ENCODE peak calls at places on chromosome 13, in eight cellular contexts. One of them, this sample, is unnamed.

GRCh38 chr13:98544105-98544710 is 32.7 kb downstream of the STK24 start:
- ATAC-seq in HepG2: peak
- ATAC-seq in HCT116: no peak
- ATAC-seq in upper lobe of left lung: no peak
- ATAC-seq in GM23338: peak
- ATAC-seq in Panc1: no peak
- ATAC-seq in GM12878: peak
- ATAC-seq in K562: no peak
- ATAC-seq in this sample: no peak

GRCh38 chr13:112583592-112584277 is 4.2 kb downstream of the TUBGCP3 start:
- ATAC-seq in HepG2: no peak
- ATAC-seq in HCT116: no peak
- ATAC-seq in upper lobe of left lung: peak
- ATAC-seq in GM23338: no peak
- ATAC-seq in Panc1: no peak
- ATAC-seq in GM12878: peak
- ATAC-seq in K562: peak
- ATAC-seq in this sample: no peak

GRCh38 chr13:52921194-52921593 is 72.8 kb upstream of the PCDH8 start:
- ATAC-seq in HepG2: no peak
- ATAC-seq in HCT116: no peak
- ATAC-seq in upper lobe of left lung: peak
- ATAC-seq in GM23338: no peak
- ATAC-seq in Panc1: no peak
- ATAC-seq in GM12878: peak
- ATAC-seq in K562: no peak
- ATAC-seq in this sample: peak

GRCh38 chr13:79090552-79091159 is 315.4 kb downstream of the RBM26 start:
- ATAC-seq in HepG2: no peak
- ATAC-seq in HCT116: no peak
- ATAC-seq in upper lobe of left lung: no peak
- ATAC-seq in GM23338: peak
- ATAC-seq in Panc1: no peak
- ATAC-seq in GM12878: no peak
- ATAC-seq in K562: no peak
- ATAC-seq in this sample: no peak

GRCh38 chr13:105763851-105764250 is 771.6 kb downstream of the EFNB2 start:
- ATAC-seq in HepG2: no peak
- ATAC-seq in HCT116: no peak
- ATAC-seq in upper lobe of left lung: no peak
- ATAC-seq in GM23338: no peak
- ATAC-seq in Panc1: no peak
- ATAC-seq in GM12878: no peak
- ATAC-seq in K562: no peak
- ATAC-seq in this sample: no peak

GRCh38 chr13:97295279-97296182 is 73.4 kb downstream of the MBNL2 start:
- ATAC-seq in HepG2: no peak
- ATAC-seq in HCT116: no peak
- ATAC-seq in upper lobe of left lung: peak
- ATAC-seq in GM23338: no peak
- ATAC-seq in Panc1: peak
- ATAC-seq in GM12878: no peak
- ATAC-seq in K562: no peak
- ATAC-seq in this sample: no peak

GRCh38 chr13:30108913-30109237 is 198.5 kb downstream of the KATNAL1 start:
- ATAC-seq in HepG2: peak
- ATAC-seq in HCT116: no peak
- ATAC-seq in upper lobe of left lung: peak
- ATAC-seq in GM23338: no peak
- ATAC-seq in Panc1: no peak
- ATAC-seq in GM12878: no peak
- ATAC-seq in K562: no peak
- ATAC-seq in this sample: no peak

GRCh38 chr13:74886496-74886895 is 595.5 kb downstream of the TBC1D4 start:
- ATAC-seq in HepG2: no peak
- ATAC-seq in HCT116: no peak
- ATAC-seq in upper lobe of left lung: no peak
- ATAC-seq in GM23338: no peak
- ATAC-seq in Panc1: no peak
- ATAC-seq in GM12878: no peak
- ATAC-seq in K562: no peak
- ATAC-seq in this sample: no peak

GRCh38 chr13:102487330-102487729 is 85.5 kb upstream of the FGF14 start:
- ATAC-seq in HepG2: no peak
- ATAC-seq in HCT116: no peak
- ATAC-seq in upper lobe of left lung: no peak
- ATAC-seq in GM23338: no peak
- ATAC-seq in Panc1: no peak
- ATAC-seq in GM12878: no peak
- ATAC-seq in K562: no peak
- ATAC-seq in this sample: no peak

GRCh38 chr13:27170521-27171243 is 929 bp downstream of the USP12 start:
- ATAC-seq in HepG2: peak
- ATAC-seq in HCT116: no peak
- ATAC-seq in upper lobe of left lung: peak
- ATAC-seq in GM23338: peak
- ATAC-seq in Panc1: peak
- ATAC-seq in GM12878: peak
- ATAC-seq in K562: peak
- ATAC-seq in this sample: no peak

GRCh38 chr13:27170221-27170520 is 1.4 kb downstream of the USP12 start:
- ATAC-seq in HepG2: no peak
- ATAC-seq in HCT116: no peak
- ATAC-seq in upper lobe of left lung: peak
- ATAC-seq in GM23338: no peak
- ATAC-seq in Panc1: no peak
- ATAC-seq in GM12878: peak
- ATAC-seq in K562: no peak
- ATAC-seq in this sample: no peak

GRCh38 chr13:27171244-27171829 is at the start of gene USP12:
- ATAC-seq in HepG2: peak
- ATAC-seq in HCT116: peak
- ATAC-seq in upper lobe of left lung: peak
- ATAC-seq in GM23338: peak
- ATAC-seq in Panc1: peak
- ATAC-seq in GM12878: no peak
- ATAC-seq in K562: peak
- ATAC-seq in this sample: peak

GRCh38 chr13:27172495-27172842 is 858 bp upstream of the USP12 start:
- ATAC-seq in HepG2: no peak
- ATAC-seq in HCT116: no peak
- ATAC-seq in upper lobe of left lung: peak
- ATAC-seq in GM23338: no peak
- ATAC-seq in Panc1: no peak
- ATAC-seq in GM12878: peak
- ATAC-seq in K562: no peak
- ATAC-seq in this sample: no peak

DNA sequence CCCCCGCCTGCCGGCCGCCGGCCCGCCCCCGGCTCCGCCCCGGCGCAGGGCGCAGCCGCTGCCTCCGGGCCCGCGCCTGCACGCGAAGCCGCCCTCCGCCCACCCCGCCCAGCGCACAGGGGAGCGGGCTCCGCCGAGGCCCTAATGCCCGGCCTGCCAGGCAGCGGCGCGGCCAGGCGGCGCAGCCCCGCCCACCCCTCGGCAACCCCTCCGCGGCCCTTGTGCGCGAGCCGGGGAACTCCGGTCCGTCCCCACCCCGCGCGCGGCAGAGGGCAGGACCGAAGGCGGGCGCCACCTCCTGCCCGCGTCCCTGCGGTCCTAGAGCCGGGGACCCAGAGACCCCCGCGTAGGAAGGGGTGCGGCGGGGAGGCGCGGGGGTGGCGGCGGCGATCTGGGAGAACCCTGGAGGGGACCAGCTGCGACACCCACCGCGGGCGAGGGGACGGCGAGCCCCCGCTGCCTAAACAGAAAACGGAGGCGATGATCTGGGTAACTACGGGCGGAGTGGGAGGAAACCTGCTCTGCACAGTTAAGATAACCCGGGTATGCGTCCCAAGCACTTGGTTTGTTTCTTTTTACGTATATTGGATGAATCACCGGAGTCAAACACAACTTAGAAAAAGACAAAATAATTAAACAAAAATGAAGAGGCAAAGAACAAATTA is 351 bp upstream of the USP12 start:
- ATAC-seq in HepG2: peak
- ATAC-seq in HCT116: peak
- ATAC-seq in upper lobe of left lung: peak
- ATAC-seq in GM23338: peak
- ATAC-seq in Panc1: peak
- ATAC-seq in GM12878: peak
- ATAC-seq in K562: peak
- ATAC-seq in this sample: peak
- TF ChIP-seq POLR2AphosphoS5 in HepG2: no peak
- TF ChIP-seq POLR2AphosphoS5 in HCT116: peak
- TF ChIP-seq POLR2AphosphoS5 in upper lobe of left lung: peak
- TF ChIP-seq POLR2AphosphoS5 in GM23338: peak
- TF ChIP-seq POLR2AphosphoS5 in Panc1: no peak
- TF ChIP-seq POLR2AphosphoS5 in GM12878: peak
- TF ChIP-seq POLR2AphosphoS5 in K562: peak
- TF ChIP-seq POLR2AphosphoS5 in this sample: peak

GRCh38 chr13:28267495-28267894 is 129.2 kb downstream of the PAN3 start:
- ATAC-seq in HepG2: no peak
- ATAC-seq in HCT116: no peak
- ATAC-seq in upper lobe of left lung: no peak
- ATAC-seq in GM23338: no peak
- ATAC-seq in Panc1: no peak
- ATAC-seq in GM12878: no peak
- ATAC-seq in K562: no peak
- ATAC-seq in this sample: no peak

GRCh38 chr13:28273919-28274318 is 135.6 kb downstream of the PAN3 start:
- ATAC-seq in HepG2: no peak
- ATAC-seq in HCT116: no peak
- ATAC-seq in upper lobe of left lung: no peak
- ATAC-seq in GM23338: peak
- ATAC-seq in Panc1: no peak
- ATAC-seq in GM12878: no peak
- ATAC-seq in K562: no peak
- ATAC-seq in this sample: no peak

GRCh38 chr13:28268800-28269223 is 130.5 kb downstream of the PAN3 start:
- ATAC-seq in HepG2: no peak
- ATAC-seq in HCT116: no peak
- ATAC-seq in upper lobe of left lung: no peak
- ATAC-seq in GM23338: no peak
- ATAC-seq in Panc1: no peak
- ATAC-seq in GM12878: peak
- ATAC-seq in K562: no peak
- ATAC-seq in this sample: no peak
- TF ChIP-seq POLR2AphosphoS5 in HepG2: no peak
- TF ChIP-seq POLR2AphosphoS5 in HCT116: no peak
- TF ChIP-seq POLR2AphosphoS5 in upper lobe of left lung: no peak
- TF ChIP-seq POLR2AphosphoS5 in GM23338: no peak
- TF ChIP-seq POLR2AphosphoS5 in Panc1: no peak
- TF ChIP-seq POLR2AphosphoS5 in GM12878: no peak
- TF ChIP-seq POLR2AphosphoS5 in K562: no peak
- TF ChIP-seq POLR2AphosphoS5 in this sample: no peak

GRCh38 chr13:20869540-20869939 is 33.0 kb downstream of the XPO4 start:
- ATAC-seq in HepG2: no peak
- ATAC-seq in HCT116: no peak
- ATAC-seq in upper lobe of left lung: no peak
- ATAC-seq in GM23338: no peak
- ATAC-seq in Panc1: no peak
- ATAC-seq in GM12878: no peak
- ATAC-seq in K562: no peak
- ATAC-seq in this sample: no peak

GRCh38 chr13:20873348-20873747 is 29.2 kb downstream of the XPO4 start:
- ATAC-seq in HepG2: no peak
- ATAC-seq in HCT116: no peak
- ATAC-seq in upper lobe of left lung: no peak
- ATAC-seq in GM23338: peak
- ATAC-seq in Panc1: no peak
- ATAC-seq in GM12878: no peak
- ATAC-seq in K562: no peak
- ATAC-seq in this sample: no peak

GRCh38 chr13:20867408-20867807 is 35.1 kb downstream of the XPO4 start:
- ATAC-seq in HepG2: no peak
- ATAC-seq in HCT116: no peak
- ATAC-seq in upper lobe of left lung: no peak
- ATAC-seq in GM23338: no peak
- ATAC-seq in Panc1: no peak
- ATAC-seq in GM12878: no peak
- ATAC-seq in K562: no peak
- ATAC-seq in this sample: no peak

GRCh38 chr13:20870829-20871228 is 31.7 kb downstream of the XPO4 start:
- ATAC-seq in HepG2: no peak
- ATAC-seq in HCT116: no peak
- ATAC-seq in upper lobe of left lung: no peak
- ATAC-seq in GM23338: no peak
- ATAC-seq in Panc1: no peak
- ATAC-seq in GM12878: no peak
- ATAC-seq in K562: no peak
- ATAC-seq in this sample: no peak
- TF ChIP-seq POLR2AphosphoS5 in HepG2: no peak
- TF ChIP-seq POLR2AphosphoS5 in HCT116: no peak
- TF ChIP-seq POLR2AphosphoS5 in upper lobe of left lung: no peak
- TF ChIP-seq POLR2AphosphoS5 in GM23338: no peak
- TF ChIP-seq POLR2AphosphoS5 in Panc1: no peak
- TF ChIP-seq POLR2AphosphoS5 in GM12878: no peak
- TF ChIP-seq POLR2AphosphoS5 in K562: no peak
- TF ChIP-seq POLR2AphosphoS5 in this sample: no peak

GRCh38 chr13:31610270-31610998 is 128.9 kb upstream of the RXFP2 start:
- ATAC-seq in HepG2: no peak
- ATAC-seq in HCT116: no peak
- ATAC-seq in upper lobe of left lung: no peak
- ATAC-seq in GM23338: no peak
- ATAC-seq in Panc1: no peak
- ATAC-seq in GM12878: peak
- ATAC-seq in K562: no peak
- ATAC-seq in this sample: no peak

GRCh38 chr13:31611214-31611613 is 128.1 kb upstream of the RXFP2 start:
- ATAC-seq in HepG2: no peak
- ATAC-seq in HCT116: no peak
- ATAC-seq in upper lobe of left lung: no peak
- ATAC-seq in GM23338: no peak
- ATAC-seq in Panc1: no peak
- ATAC-seq in GM12878: no peak
- ATAC-seq in K562: no peak
- ATAC-seq in this sample: no peak

DNA sequence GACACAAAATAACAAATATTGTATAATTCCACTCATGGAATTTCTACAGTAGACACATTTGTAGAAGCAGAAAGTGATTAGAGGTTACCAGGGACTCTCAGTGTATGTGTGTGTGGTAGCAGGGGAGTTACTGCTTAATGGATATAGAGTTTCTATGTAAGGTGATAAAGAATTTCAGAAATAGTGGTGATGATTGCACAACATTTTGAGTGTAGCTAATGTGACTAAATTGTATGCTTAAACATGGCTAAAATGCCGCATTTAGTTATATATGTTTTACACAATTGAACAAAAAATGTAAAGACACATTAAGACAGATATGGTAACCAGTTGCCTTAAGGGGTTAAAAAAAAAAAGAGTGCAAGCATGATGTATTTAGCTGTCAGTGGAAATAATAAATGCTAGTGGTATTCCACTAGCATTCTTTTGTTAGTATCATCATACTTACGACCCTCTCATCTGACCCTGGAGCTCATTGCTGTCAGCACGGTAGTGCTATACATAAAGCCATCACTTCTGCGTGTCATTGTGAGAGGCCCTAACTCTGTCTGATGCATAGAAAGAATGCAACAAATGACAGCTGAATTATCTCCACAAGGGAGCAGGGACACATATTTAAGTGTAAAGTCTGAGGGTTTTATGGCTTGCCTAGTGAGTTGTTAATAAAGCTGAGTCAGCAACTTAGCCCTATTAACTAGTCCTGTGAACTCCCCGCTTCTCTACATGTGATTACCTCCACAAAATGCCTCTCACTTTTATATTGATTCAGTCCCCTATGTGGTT is 134.1 kb upstream of the RXFP2 start:
- ATAC-seq in HepG2: no peak
- ATAC-seq in HCT116: no peak
- ATAC-seq in upper lobe of left lung: no peak
- ATAC-seq in GM23338: no peak
- ATAC-seq in Panc1: no peak
- ATAC-seq in GM12878: no peak
- ATAC-seq in K562: no peak
- ATAC-seq in this sample: no peak
- TF ChIP-seq POLR2AphosphoS5 in HepG2: no peak
- TF ChIP-seq POLR2AphosphoS5 in HCT116: no peak
- TF ChIP-seq POLR2AphosphoS5 in upper lobe of left lung: no peak
- TF ChIP-seq POLR2AphosphoS5 in GM23338: no peak
- TF ChIP-seq POLR2AphosphoS5 in Panc1: no peak
- TF ChIP-seq POLR2AphosphoS5 in GM12878: no peak
- TF ChIP-seq POLR2AphosphoS5 in K562: no peak
- TF ChIP-seq POLR2AphosphoS5 in this sample: no peak